ENCODE peak calls at places on chromosomes 6 and 20, in nine cellular contexts. G, U, K, Y, S, C, H, R and L are unnamed samples.

GRCh38 chr6:39530201-39530759 is 194.9 kb downstream of the KIF6 start:
- DNase-seq in C (no peak), R (no peak), K (no peak), U (no peak), Y (no peak), S (no peak), G (no peak), H (no peak), L (no peak)

GRCh38 chr6:97497713-97498331 is 214.8 kb upstream of the MMS22L start:
- DNase-seq in K (peak; percentile 58), H (peak; percentile 78), S (peak; percentile 40), G (peak; percentile 58), R (peak; percentile 53), Y (peak; percentile 81), U (peak; percentile 48), C (peak; percentile 71), L (peak; percentile 54)

GRCh38 chr6:165632194-165632593 is 30.8 kb downstream of the PDE10A start:
- DNase-seq in H (no peak), G (no peak), R (no peak), S (no peak), K (no peak), C (no peak), U (no peak), Y (no peak), L (no peak)

GRCh38 chr20:7939663-7940062 is 595 bp downstream of the HAO1 start:
- DNase-seq in H (no peak), Y (no peak), R (no peak), C (no peak), U (no peak), G (no peak), S (no peak), K (no peak), L (no peak)

GRCh38 chr6:44265003-44265842 is at the start of gene NFKBIE:
- DNase-seq in H (peak; percentile 98), Y (peak; percentile 96), S (peak; percentile 96), G (peak; percentile 97), R (peak; percentile 97), U (peak; percentile 96), K (peak; percentile 97), C (peak; percentile 99), L (peak; percentile 98)

GRCh38 chr20:22810626-22811559 is 224.2 kb upstream of the SSTR4 start:
- DNase-seq in C (no peak), H (peak; percentile 36), S (no peak), R (no peak), Y (no peak), U (no peak), K (no peak), G (no peak), L (no peak)

GRCh38 chr20:38246357-38247165 is 14.0 kb downstream of the KIAA1755 start:
- DNase-seq in U (peak; percentile 43), Y (peak; percentile 41), G (no peak), H (no peak), R (no peak), C (no peak), S (no peak), K (peak; percentile 34), L (no peak)

GRCh38 chr20:20872420-20872819 is 160.0 kb upstream of the RALGAPA2 start:
- DNase-seq in U (no peak), S (no peak), R (no peak), H (no peak), Y (no peak), K (no peak), G (no peak), C (no peak), L (no peak)

DNA sequence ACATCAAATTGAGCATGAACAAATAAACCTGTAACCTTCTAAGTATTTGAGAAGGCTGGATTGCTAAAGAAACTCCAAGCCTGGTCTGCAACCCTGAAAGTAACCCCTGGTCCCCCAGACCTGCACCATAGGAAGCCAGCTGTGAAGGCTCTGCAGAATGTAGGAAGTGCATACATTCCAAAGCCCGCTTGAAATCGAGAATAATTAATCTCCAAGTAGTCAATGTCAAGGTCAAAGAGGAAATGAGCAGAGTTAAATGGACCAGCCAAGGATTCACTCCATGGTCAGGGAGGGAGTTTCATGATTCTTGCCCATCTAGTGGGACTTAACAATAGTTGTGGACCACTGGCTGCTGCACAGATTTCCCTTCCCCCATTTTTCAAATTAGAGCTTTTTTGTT is 107.6 kb upstream of the RNF24 start:
- DNase-seq in S (no peak), R (no peak), G (no peak), C (no peak), H (no peak), K (no peak), U (no peak), Y (no peak), L (no peak)
- H3K4me1 ChIP-seq in S (no peaks in the 10 kb centered on the region), R (peaks cover 28% of the 10 kb centered on the region), G (no peaks in the 10 kb centered on the region), C (no peaks in the 10 kb centered on the region), H (no peaks in the 10 kb centered on the region), K (peaks cover 23% of the 10 kb centered on the region), U (no peaks in the 10 kb centered on the region), Y (no peaks in the 10 kb centered on the region), L (no peaks in the 10 kb centered on the region)

GRCh38 chr20:13147071-13147961 is 73.8 kb upstream of the ISM1 start:
- DNase-seq in H (no peak), G (no peak), Y (no peak), K (no peak), R (no peak), C (no peak), U (no peak), S (no peak), L (no peak)

GRCh38 chr20:13140775-13141174 is 80.3 kb upstream of the ISM1 start:
- DNase-seq in C (no peak), H (no peak), G (no peak), K (no peak), Y (no peak), R (no peak), S (no peak), U (no peak), L (no peak)

GRCh38 chr20:13139459-13140150 is 81.5 kb upstream of the ISM1 start:
- DNase-seq in Y (no peak), K (no peak), C (no peak), H (no peak), R (no peak), U (no peak), G (no peak), S (no peak), L (no peak)

GRCh38 chr20:13141541-13141940 is 79.5 kb upstream of the ISM1 start:
- DNase-seq in H (no peak), Y (no peak), U (no peak), K (no peak), C (no peak), G (no peak), R (no peak), S (no peak), L (no peak)

GRCh38 chr20:13142143-13142542 is 78.9 kb upstream of the ISM1 start:
- DNase-seq in H (no peak), C (no peak), Y (no peak), G (no peak), R (no peak), S (no peak), K (no peak), U (no peak), L (no peak)
- H3K4me1 ChIP-seq in H (no peaks in the 10 kb centered on the region), C (no peaks in the 10 kb centered on the region), Y (no peaks in the 10 kb centered on the region), G (no peaks in the 10 kb centered on the region), R (peaks cover 7% of the 10 kb centered on the region), S (no peaks in the 10 kb centered on the region), K (peaks cover 2% of the 10 kb centered on the region), U (peaks cover 9% of the 10 kb centered on the region), L (no peaks in the 10 kb centered on the region)

GRCh38 chr20:31671324-31671723 is 33.6 kb downstream of the COX4I2 start:
- DNase-seq in S (no peak), Y (no peak), K (no peak), C (no peak), R (no peak), H (no peak), G (no peak), U (no peak), L (no peak)

GRCh38 chr20:31670371-31671228 is 32.9 kb downstream of the COX4I2 start:
- DNase-seq in Y (no peak), C (peak; percentile 72), U (peak; percentile 55), G (peak; percentile 80), K (peak; percentile 72), H (no peak), S (peak; percentile 63), R (peak; percentile 78), L (peak; percentile 67)

GRCh38 chr20:31666258-31667042 is 28.7 kb downstream of the COX4I2 start:
- DNase-seq in Y (peak; percentile 84), S (peak; percentile 72), C (no peak), R (peak; percentile 50), U (peak; percentile 40), H (peak; percentile 66), G (peak; percentile 86), K (no peak), L (peak; percentile 66)

GRCh38 chr20:31667315-31668285 is 29.9 kb downstream of the COX4I2 start:
- DNase-seq in G (no peak), U (no peak), C (no peak), K (no peak), H (no peak), S (no peak), Y (no peak), R (no peak), L (no peak)

DNA sequence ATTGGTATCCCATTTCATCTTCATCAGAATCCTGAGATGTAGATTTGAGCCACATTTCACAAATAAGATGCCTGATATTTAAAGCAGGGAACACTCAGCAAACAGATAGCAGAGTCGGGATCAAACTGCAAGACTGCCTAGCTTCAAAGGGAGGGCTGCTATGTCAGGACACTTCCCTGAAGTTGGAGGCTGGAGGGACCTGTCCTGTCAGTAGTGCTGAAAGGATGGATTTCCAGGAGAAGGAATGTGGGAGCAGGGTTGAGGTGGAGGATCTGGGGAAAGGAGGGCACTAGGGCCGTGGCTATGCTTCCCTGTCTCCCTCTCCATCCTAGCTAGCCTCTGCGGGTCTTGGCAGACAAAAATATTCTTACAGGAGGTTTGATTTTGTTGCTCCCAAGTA is 32.2 kb downstream of the COX4I2 start:
- DNase-seq in K (no peak), H (no peak), G (no peak), Y (no peak), R (no peak), S (no peak), C (no peak), U (no peak), L (no peak)
- H3K4me1 ChIP-seq in K (peaks cover 100% of the 10 kb centered on the region), H (no peaks in the 10 kb centered on the region), G (peaks cover 6% of the 10 kb centered on the region), Y (peaks cover 82% of the 10 kb centered on the region), R (peaks cover 100% of the 10 kb centered on the region), S (peaks cover 59% of the 10 kb centered on the region), C (peaks cover 43% of the 10 kb centered on the region), U (peaks cover 88% of the 10 kb centered on the region), L (peaks cover 32% of the 10 kb centered on the region)

GRCh38 chr6:16483315-16483875 is 245.0 kb downstream of the GMPR start:
- DNase-seq in U (no peak), H (no peak), K (no peak), R (no peak), G (no peak), S (no peak), C (no peak), Y (no peak), L (no peak)

GRCh38 chr6:16482702-16483314 is 244.4 kb downstream of the GMPR start:
- DNase-seq in Y (no peak), C (no peak), U (no peak), H (no peak), S (no peak), R (no peak), K (no peak), G (no peak), L (no peak)

GRCh38 chr6:16477367-16478149 is 239.2 kb downstream of the GMPR start:
- DNase-seq in R (peak; percentile 72), Y (no peak), G (no peak), S (no peak), H (no peak), K (peak; percentile 69), U (peak; percentile 30), C (no peak), L (no peak)

GRCh38 chr6:16480780-16481179 is 242.4 kb downstream of the GMPR start:
- DNase-seq in K (no peak), S (no peak), C (no peak), Y (no peak), G (no peak), R (no peak), U (no peak), H (no peak), L (no peak)

DNA sequence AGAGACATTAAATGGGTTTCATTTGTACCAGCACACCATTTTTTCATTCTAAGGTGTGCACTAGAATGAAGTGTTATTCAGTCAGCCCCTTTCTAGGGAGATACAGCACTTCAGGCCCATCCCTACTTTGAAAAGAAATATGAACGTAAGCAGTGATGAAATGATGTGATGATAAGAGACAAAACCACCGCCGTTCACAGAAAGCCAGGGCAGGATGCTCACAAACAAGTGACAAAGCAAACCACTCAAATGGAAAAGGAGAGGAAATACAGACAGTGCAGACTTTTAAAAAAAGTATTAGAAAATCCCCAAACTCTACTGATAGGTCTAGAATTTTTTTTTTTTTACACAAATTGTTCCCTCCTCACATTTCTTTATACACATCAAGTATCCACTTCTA is 243.3 kb downstream of the GMPR start:
- DNase-seq in H (no peak), U (no peak), C (no peak), K (no peak), R (no peak), S (no peak), Y (no peak), G (no peak), L (no peak)
- H3K4me1 ChIP-seq in H (peaks cover 3% of the 10 kb centered on the region), U (peaks cover 13% of the 10 kb centered on the region), C (no peaks in the 10 kb centered on the region), K (peaks cover 22% of the 10 kb centered on the region), R (peaks cover 17% of the 10 kb centered on the region), S (no peaks in the 10 kb centered on the region), Y (peaks cover 40% of the 10 kb centered on the region), G (peaks cover 2% of the 10 kb centered on the region), L (no peaks in the 10 kb centered on the region)